ENCODE peak calls at places on chromosomes 2 and 18, in four cellular contexts. One of them, this sample, is unnamed.

GRCh38 chr2:64770781-64771334 is 117.1 kb upstream of the SERTAD2 start:
- DNase-seq in kidney tubule cell: peak
- DNase-seq in activated T-helper 1 cell treated with Interleukin-2 at 50 U/mL for 16 hours: no peak
- DNase-seq in HFFc6: peak
- DNase-seq in this sample: peak

GRCh38 chr2:63975437-63976124 is 43.6 kb downstream of the VPS54 start:
- DNase-seq in kidney tubule cell: no peak
- DNase-seq in activated T-helper 1 cell treated with Interleukin-2 at 50 U/mL for 16 hours: no peak
- DNase-seq in HFFc6: no peak
- DNase-seq in this sample: no peak

GRCh38 chr2:42618972-42619371 is 50.5 kb downstream of the MTA3 start:
- DNase-seq in kidney tubule cell: peak
- DNase-seq in activated T-helper 1 cell treated with Interleukin-2 at 50 U/mL for 16 hours: no peak
- DNase-seq in HFFc6: peak
- DNase-seq in this sample: peak

GRCh38 chr2:205766765-205767359 is 84.6 kb downstream of the NRP2 start:
- DNase-seq in kidney tubule cell: peak
- DNase-seq in activated T-helper 1 cell treated with Interleukin-2 at 50 U/mL for 16 hours: peak
- DNase-seq in HFFc6: peak
- DNase-seq in this sample: peak

GRCh38 chr2:58604096-58604495 is 363.0 kb upstream of the FANCL start:
- DNase-seq in kidney tubule cell: no peak
- DNase-seq in activated T-helper 1 cell treated with Interleukin-2 at 50 U/mL for 16 hours: no peak
- DNase-seq in HFFc6: no peak
- DNase-seq in this sample: no peak

GRCh38 chr2:34901739-34902138 is 1302.6 kb upstream of the FAM98A start:
- DNase-seq in kidney tubule cell: no peak
- DNase-seq in activated T-helper 1 cell treated with Interleukin-2 at 50 U/mL for 16 hours: no peak
- DNase-seq in HFFc6: no peak
- DNase-seq in this sample: no peak

GRCh38 chr2:215143458-215143857 is 5.0 kb upstream of the ABCA12 start:
- DNase-seq in kidney tubule cell: no peak
- DNase-seq in activated T-helper 1 cell treated with Interleukin-2 at 50 U/mL for 16 hours: no peak
- DNase-seq in HFFc6: no peak
- DNase-seq in this sample: no peak

GRCh38 chr2:144358979-144359541 is 160.9 kb downstream of the ZEB2 start:
- DNase-seq in kidney tubule cell: peak
- DNase-seq in activated T-helper 1 cell treated with Interleukin-2 at 50 U/mL for 16 hours: no peak
- DNase-seq in HFFc6: peak
- DNase-seq in this sample: peak

GRCh38 chr18:56035546-56035945 is 447.6 kb upstream of the TCF4 start:
- DNase-seq in kidney tubule cell: no peak
- DNase-seq in activated T-helper 1 cell treated with Interleukin-2 at 50 U/mL for 16 hours: no peak
- DNase-seq in HFFc6: no peak
- DNase-seq in this sample: no peak

GRCh38 chr2:61726456-61727209 is 127.2 kb downstream of the FAM161A start:
- DNase-seq in kidney tubule cell: no peak
- DNase-seq in activated T-helper 1 cell treated with Interleukin-2 at 50 U/mL for 16 hours: no peak
- DNase-seq in HFFc6: peak
- DNase-seq in this sample: no peak

GRCh38 chr2:18788590-18788989 is 199.2 kb upstream of the NT5C1B start:
- DNase-seq in kidney tubule cell: peak
- DNase-seq in activated T-helper 1 cell treated with Interleukin-2 at 50 U/mL for 16 hours: no peak
- DNase-seq in HFFc6: no peak
- DNase-seq in this sample: peak

GRCh38 chr18:45374878-45375630 is 240.2 kb upstream of the SLC14A2 start:
- DNase-seq in kidney tubule cell: no peak
- DNase-seq in activated T-helper 1 cell treated with Interleukin-2 at 50 U/mL for 16 hours: no peak
- DNase-seq in HFFc6: no peak
- DNase-seq in this sample: no peak

GRCh38 chr18:11752116-11752911 is 63.2 kb downstream of the GNAL start:
- DNase-seq in kidney tubule cell: peak
- DNase-seq in activated T-helper 1 cell treated with Interleukin-2 at 50 U/mL for 16 hours: no peak
- DNase-seq in HFFc6: no peak
- DNase-seq in this sample: no peak

GRCh38 chr18:3266062-3266608 is 4.2 kb downstream of the MYL12B start:
- DNase-seq in kidney tubule cell: peak
- DNase-seq in activated T-helper 1 cell treated with Interleukin-2 at 50 U/mL for 16 hours: no peak
- DNase-seq in HFFc6: no peak
- DNase-seq in this sample: peak

GRCh38 chr2:57893347-57893746 is 153.3 kb upstream of the VRK2 start:
- DNase-seq in kidney tubule cell: no peak
- DNase-seq in activated T-helper 1 cell treated with Interleukin-2 at 50 U/mL for 16 hours: no peak
- DNase-seq in HFFc6: no peak
- DNase-seq in this sample: no peak

GRCh38 chr2:48306409-48307284 is 223.3 kb upstream of the STON1 start:
- DNase-seq in kidney tubule cell: no peak
- DNase-seq in activated T-helper 1 cell treated with Interleukin-2 at 50 U/mL for 16 hours: no peak
- DNase-seq in HFFc6: no peak
- DNase-seq in this sample: peak

GRCh38 chr2:63486861-63487290 is 101.4 kb downstream of the WDPCP start:
- DNase-seq in kidney tubule cell: no peak
- DNase-seq in activated T-helper 1 cell treated with Interleukin-2 at 50 U/mL for 16 hours: no peak
- DNase-seq in HFFc6: no peak
- DNase-seq in this sample: peak

GRCh38 chr2:157803914-157804313 is 72.2 kb downstream of the ACVR1 start:
- DNase-seq in kidney tubule cell: no peak
- DNase-seq in activated T-helper 1 cell treated with Interleukin-2 at 50 U/mL for 16 hours: no peak
- DNase-seq in HFFc6: no peak
- DNase-seq in this sample: no peak

GRCh38 chr2:3805120-3805519 is 101.7 kb downstream of the DCDC2C start:
- DNase-seq in kidney tubule cell: peak
- DNase-seq in activated T-helper 1 cell treated with Interleukin-2 at 50 U/mL for 16 hours: no peak
- DNase-seq in HFFc6: no peak
- DNase-seq in this sample: peak

GRCh38 chr2:12173271-12173942 is 427.0 kb downstream of the LPIN1 start:
- DNase-seq in kidney tubule cell: no peak
- DNase-seq in activated T-helper 1 cell treated with Interleukin-2 at 50 U/mL for 16 hours: no peak
- DNase-seq in HFFc6: peak
- DNase-seq in this sample: peak

GRCh38 chr2:75007819-75008218 is 49.4 kb downstream of the POLE4 start:
- DNase-seq in kidney tubule cell: no peak
- DNase-seq in activated T-helper 1 cell treated with Interleukin-2 at 50 U/mL for 16 hours: no peak
- DNase-seq in HFFc6: no peak
- DNase-seq in this sample: no peak

GRCh38 chr2:233761040-233761769 is 1.1 kb downstream of the UGT1A1 start:
- DNase-seq in kidney tubule cell: peak
- DNase-seq in activated T-helper 1 cell treated with Interleukin-2 at 50 U/mL for 16 hours: no peak
- DNase-seq in HFFc6: no peak
- DNase-seq in this sample: peak

GRCh38 chr2:138238908-138239307 is 262.7 kb upstream of the SPOPL start:
- DNase-seq in kidney tubule cell: no peak
- DNase-seq in activated T-helper 1 cell treated with Interleukin-2 at 50 U/mL for 16 hours: no peak
- DNase-seq in HFFc6: no peak
- DNase-seq in this sample: no peak

GRCh38 chr2:8543412-8544167 is 138.3 kb upstream of the ID2 start:
- DNase-seq in kidney tubule cell: peak
- DNase-seq in activated T-helper 1 cell treated with Interleukin-2 at 50 U/mL for 16 hours: no peak
- DNase-seq in HFFc6: peak
- DNase-seq in this sample: peak

GRCh38 chr2:53545159-53546055 is 222.2 kb upstream of the CHAC2 start:
- DNase-seq in kidney tubule cell: no peak
- DNase-seq in activated T-helper 1 cell treated with Interleukin-2 at 50 U/mL for 16 hours: no peak
- DNase-seq in HFFc6: no peak
- DNase-seq in this sample: peak

GRCh38 chr2:36489296-36489695 is 108.7 kb downstream of the FEZ2 start:
- DNase-seq in kidney tubule cell: peak
- DNase-seq in activated T-helper 1 cell treated with Interleukin-2 at 50 U/mL for 16 hours: no peak
- DNase-seq in HFFc6: peak
- DNase-seq in this sample: peak

GRCh38 chr2:33529771-33530481 is 53.5 kb downstream of the RASGRP3 start:
- DNase-seq in kidney tubule cell: peak
- DNase-seq in activated T-helper 1 cell treated with Interleukin-2 at 50 U/mL for 16 hours: no peak
- DNase-seq in HFFc6: peak
- DNase-seq in this sample: peak

GRCh38 chr2:180033993-180034894 is 27.1 kb upstream of the CWC22 start:
- DNase-seq in kidney tubule cell: peak
- DNase-seq in activated T-helper 1 cell treated with Interleukin-2 at 50 U/mL for 16 hours: no peak
- DNase-seq in HFFc6: peak
- DNase-seq in this sample: peak

GRCh38 chr18:25646971-25647370 is 295.0 kb upstream of the ZNF521 start:
- DNase-seq in kidney tubule cell: no peak
- DNase-seq in activated T-helper 1 cell treated with Interleukin-2 at 50 U/mL for 16 hours: no peak
- DNase-seq in HFFc6: peak
- DNase-seq in this sample: no peak

GRCh38 chr2:191189112-191189635 is 38.4 kb upstream of the STAT4 start:
- DNase-seq in kidney tubule cell: peak
- DNase-seq in activated T-helper 1 cell treated with Interleukin-2 at 50 U/mL for 16 hours: no peak
- DNase-seq in HFFc6: no peak
- DNase-seq in this sample: no peak

GRCh38 chr2:152477347-152478092 is 142.5 kb downstream of the FMNL2 start:
- DNase-seq in kidney tubule cell: no peak
- DNase-seq in activated T-helper 1 cell treated with Interleukin-2 at 50 U/mL for 16 hours: no peak
- DNase-seq in HFFc6: no peak
- DNase-seq in this sample: peak

GRCh38 chr18:11497585-11497984 is 111.8 kb upstream of the SLC35G4 start:
- DNase-seq in kidney tubule cell: no peak
- DNase-seq in activated T-helper 1 cell treated with Interleukin-2 at 50 U/mL for 16 hours: no peak
- DNase-seq in HFFc6: peak
- DNase-seq in this sample: peak